ENCODE peak calls at places on chromosomes 6 and 20, in nine cellular contexts. One of them, this sample, is unnamed.

GRCh38 chr6:166754218-166755030 is 127.4 kb upstream of the RPS6KA2 start:
- DNase-seq in suprapubic skin: no peak
- DNase-seq in sigmoid colon: no peak
- DNase-seq in prostate gland: no peak
- DNase-seq in GM12878: no peak
- DNase-seq in HCT116: no peak
- DNase-seq in GM23338: no peak
- DNase-seq in breast epithelium: no peak
- DNase-seq in spleen: no peak
- DNase-seq in this sample: no peak

GRCh38 chr6:159127701-159128100 is 41.5 kb upstream of the FNDC1 start:
- DNase-seq in HCT116: no peak
- DNase-seq in prostate gland: no peak
- DNase-seq in spleen: no peak
- DNase-seq in GM12878: no peak
- DNase-seq in sigmoid colon: no peak
- DNase-seq in suprapubic skin: no peak
- DNase-seq in breast epithelium: no peak
- DNase-seq in GM23338: no peak
- DNase-seq in this sample: no peak

GRCh38 chr6:111750753-111751684 is 122.2 kb downstream of the FYN start:
- DNase-seq in spleen: no peak
- DNase-seq in prostate gland: no peak
- DNase-seq in breast epithelium: no peak
- DNase-seq in GM23338: peak; percentile 92
- DNase-seq in GM12878: no peak
- DNase-seq in sigmoid colon: no peak
- DNase-seq in suprapubic skin: no peak
- DNase-seq in HCT116: no peak
- DNase-seq in this sample: no peak

GRCh38 chr20:48717095-48717958 is 110.5 kb downstream of the PREX1 start:
- DNase-seq in GM23338: no peak
- DNase-seq in HCT116: no peak
- DNase-seq in prostate gland: no peak
- DNase-seq in GM12878: peak; percentile 67
- DNase-seq in spleen: no peak
- DNase-seq in breast epithelium: no peak
- DNase-seq in suprapubic skin: no peak
- DNase-seq in sigmoid colon: no peak
- DNase-seq in this sample: no peak

GRCh38 chr20:10463622-10464021 is 28.5 kb downstream of the SLX4IP start:
- DNase-seq in prostate gland: no peak
- DNase-seq in sigmoid colon: no peak
- DNase-seq in GM12878: no peak
- DNase-seq in GM23338: no peak
- DNase-seq in spleen: no peak
- DNase-seq in breast epithelium: no peak
- DNase-seq in HCT116: no peak
- DNase-seq in suprapubic skin: no peak
- DNase-seq in this sample: no peak

GRCh38 chr6:97189767-97190166 is 93.2 kb downstream of the MMS22L start:
- DNase-seq in spleen: no peak
- DNase-seq in HCT116: no peak
- DNase-seq in suprapubic skin: no peak
- DNase-seq in prostate gland: no peak
- DNase-seq in GM12878: no peak
- DNase-seq in GM23338: no peak
- DNase-seq in sigmoid colon: no peak
- DNase-seq in breast epithelium: no peak
- DNase-seq in this sample: peak; percentile 78

GRCh38 chr6:100281471-100281878 is 183.2 kb downstream of the SIM1 start:
- DNase-seq in GM23338: peak; percentile 74
- DNase-seq in suprapubic skin: no peak
- DNase-seq in prostate gland: no peak
- DNase-seq in HCT116: no peak
- DNase-seq in GM12878: no peak
- DNase-seq in breast epithelium: no peak
- DNase-seq in spleen: no peak
- DNase-seq in sigmoid colon: no peak
- DNase-seq in this sample: no peak

GRCh38 chr20:11581271-11581670 is 336.4 kb upstream of the BTBD3 start:
- DNase-seq in GM12878: no peak
- DNase-seq in HCT116: peak; percentile 22
- DNase-seq in GM23338: peak; percentile 74
- DNase-seq in prostate gland: no peak
- DNase-seq in suprapubic skin: no peak
- DNase-seq in spleen: no peak
- DNase-seq in sigmoid colon: no peak
- DNase-seq in breast epithelium: no peak
- DNase-seq in this sample: no peak

GRCh38 chr6:122798099-122798641 is 9.1 kb downstream of the SMPDL3A start:
- DNase-seq in suprapubic skin: no peak
- DNase-seq in spleen: no peak
- DNase-seq in prostate gland: peak; percentile 13
- DNase-seq in GM12878: no peak
- DNase-seq in HCT116: peak; percentile 83
- DNase-seq in breast epithelium: no peak
- DNase-seq in GM23338: no peak
- DNase-seq in sigmoid colon: no peak
- DNase-seq in this sample: no peak

GRCh38 chr20:38873050-38873581 is 53.1 kb upstream of the FAM83D start:
- DNase-seq in prostate gland: no peak
- DNase-seq in GM23338: no peak
- DNase-seq in GM12878: peak; percentile 91
- DNase-seq in spleen: peak; percentile 87
- DNase-seq in suprapubic skin: no peak
- DNase-seq in HCT116: no peak
- DNase-seq in sigmoid colon: no peak
- DNase-seq in breast epithelium: no peak
- DNase-seq in this sample: no peak

GRCh38 chr6:105789935-105790334 is 296.2 kb upstream of the PRDM1 start:
- DNase-seq in suprapubic skin: no peak
- DNase-seq in breast epithelium: no peak
- DNase-seq in HCT116: no peak
- DNase-seq in spleen: no peak
- DNase-seq in prostate gland: no peak
- DNase-seq in GM23338: no peak
- DNase-seq in GM12878: no peak
- DNase-seq in sigmoid colon: no peak
- DNase-seq in this sample: no peak

DNA sequence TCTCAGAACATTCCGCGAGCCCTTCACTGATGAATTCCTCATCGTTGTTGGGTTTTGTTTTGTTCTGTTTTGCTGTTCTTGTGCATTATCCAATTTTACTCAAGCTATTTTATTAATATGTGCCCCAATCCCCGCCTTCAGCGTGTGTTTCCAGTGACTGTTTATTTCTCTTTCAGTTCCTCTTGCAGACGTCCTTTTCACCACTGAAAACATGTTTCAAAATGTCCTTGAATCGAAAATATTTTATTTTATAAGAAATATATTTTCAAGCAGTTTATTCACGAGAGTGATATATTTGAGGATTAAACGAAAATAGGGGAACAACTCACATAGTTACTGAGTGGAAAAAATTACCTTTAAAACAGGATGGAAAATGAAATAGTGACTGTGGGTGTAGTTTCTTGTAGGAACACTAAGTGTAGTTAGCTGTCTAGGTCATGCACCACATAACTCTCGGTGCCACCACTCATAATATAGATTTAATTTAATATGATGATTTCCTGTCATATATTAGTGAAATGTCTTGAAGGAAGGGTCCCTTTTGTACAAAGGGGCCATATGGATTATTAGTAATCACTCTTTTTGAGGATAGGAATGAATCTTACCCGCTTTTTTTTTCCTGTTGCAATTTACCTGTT is 45.3 kb upstream of the HDDC2 start:
- DNase-seq in prostate gland: no peak
- DNase-seq in sigmoid colon: no peak
- DNase-seq in spleen: no peak
- DNase-seq in suprapubic skin: no peak
- DNase-seq in HCT116: no peak
- DNase-seq in breast epithelium: no peak
- DNase-seq in GM12878: peak; percentile 24
- DNase-seq in GM23338: no peak
- DNase-seq in this sample: no peak
- H3K4me3 ChIP-seq in prostate gland: no peak overlapping the region
- H3K4me3 ChIP-seq in sigmoid colon: no peak overlapping the region
- H3K4me3 ChIP-seq in spleen: no peak overlapping the region
- H3K4me3 ChIP-seq in suprapubic skin: no peak overlapping the region
- H3K4me3 ChIP-seq in HCT116: no peak overlapping the region
- H3K4me3 ChIP-seq in breast epithelium: no peak overlapping the region
- H3K4me3 ChIP-seq in GM12878: peak overlapping the region; percentile 57
- H3K4me3 ChIP-seq in GM23338: no peak overlapping the region
- H3K4me3 ChIP-seq in this sample: no peak overlapping the region

DNA sequence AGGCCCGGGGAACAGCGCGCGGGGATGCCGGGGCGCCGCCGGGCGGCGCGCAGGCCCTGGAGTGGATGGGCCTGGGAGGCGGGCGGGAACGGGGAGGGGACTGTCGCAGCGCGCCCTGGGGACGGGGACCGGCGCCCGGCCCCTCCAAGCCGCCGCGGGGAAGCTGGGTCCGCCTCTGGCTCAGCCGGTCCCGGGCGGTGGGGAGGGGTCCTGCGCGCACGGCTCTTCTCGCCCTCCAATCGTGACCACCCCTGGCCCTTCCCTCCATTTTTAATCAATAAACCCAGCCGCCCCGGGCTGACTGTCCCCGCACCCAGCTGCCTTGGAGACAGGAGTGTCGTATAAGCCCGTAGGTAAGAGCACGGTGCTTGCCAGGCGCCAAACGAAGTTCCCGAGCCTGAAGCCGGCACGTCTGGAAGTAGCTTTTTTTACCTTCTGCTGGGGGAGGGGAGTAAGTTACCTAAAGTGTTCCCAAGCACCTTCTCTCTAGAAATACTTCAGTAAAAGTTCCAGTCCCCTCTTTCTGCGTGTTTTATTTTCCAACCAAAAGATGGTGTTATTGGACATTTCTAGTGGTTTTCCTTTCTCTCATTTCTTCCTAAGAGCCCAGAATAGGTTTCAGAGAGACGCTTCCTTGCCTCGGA is 780 bp upstream of the TAF4 start:
- DNase-seq in HCT116: no peak
- DNase-seq in GM12878: no peak
- DNase-seq in suprapubic skin: no peak
- DNase-seq in breast epithelium: peak; percentile 23
- DNase-seq in GM23338: peak; percentile 87
- DNase-seq in sigmoid colon: no peak
- DNase-seq in prostate gland: peak; percentile 43
- DNase-seq in spleen: peak; percentile 91
- DNase-seq in this sample: no peak
- TF ChIP-seq POLR2AphosphoS5 in HCT116: peak; percentile 50
- TF ChIP-seq POLR2AphosphoS5 in GM12878: peak; percentile 34
- TF ChIP-seq POLR2AphosphoS5 in suprapubic skin: no peak
- TF ChIP-seq POLR2AphosphoS5 in breast epithelium: no peak
- TF ChIP-seq POLR2AphosphoS5 in GM23338: no peak
- TF ChIP-seq POLR2AphosphoS5 in sigmoid colon: no peak
- TF ChIP-seq POLR2AphosphoS5 in prostate gland: no peak
- TF ChIP-seq POLR2AphosphoS5 in spleen: no peak
- TF ChIP-seq POLR2AphosphoS5 in this sample: no peak

GRCh38 chr20:59825563-59825920 is 107.9 kb downstream of the SYCP2 start:
- DNase-seq in GM12878: no peak
- DNase-seq in breast epithelium: no peak
- DNase-seq in prostate gland: no peak
- DNase-seq in spleen: no peak
- DNase-seq in suprapubic skin: peak; percentile 59
- DNase-seq in GM23338: no peak
- DNase-seq in sigmoid colon: no peak
- DNase-seq in HCT116: no peak
- DNase-seq in this sample: no peak

GRCh38 chr20:59828478-59829414 is 104.7 kb downstream of the SYCP2 start:
- DNase-seq in suprapubic skin: no peak
- DNase-seq in prostate gland: no peak
- DNase-seq in spleen: peak; percentile 51
- DNase-seq in HCT116: no peak
- DNase-seq in sigmoid colon: peak; percentile 49
- DNase-seq in breast epithelium: no peak
- DNase-seq in GM12878: no peak
- DNase-seq in GM23338: no peak
- DNase-seq in this sample: no peak

GRCh38 chr20:59829415-59830106 is 103.9 kb downstream of the SYCP2 start:
- DNase-seq in HCT116: no peak
- DNase-seq in GM12878: no peak
- DNase-seq in spleen: peak; percentile 31
- DNase-seq in GM23338: no peak
- DNase-seq in suprapubic skin: peak; percentile 44
- DNase-seq in prostate gland: no peak
- DNase-seq in sigmoid colon: peak; percentile 51
- DNase-seq in breast epithelium: no peak
- DNase-seq in this sample: no peak

GRCh38 chr20:59825944-59826759 is 107.3 kb downstream of the SYCP2 start:
- DNase-seq in GM23338: no peak
- DNase-seq in breast epithelium: no peak
- DNase-seq in GM12878: no peak
- DNase-seq in spleen: peak; percentile 59
- DNase-seq in prostate gland: peak; percentile 71
- DNase-seq in suprapubic skin: peak; percentile 56
- DNase-seq in HCT116: no peak
- DNase-seq in sigmoid colon: no peak
- DNase-seq in this sample: no peak

DNA sequence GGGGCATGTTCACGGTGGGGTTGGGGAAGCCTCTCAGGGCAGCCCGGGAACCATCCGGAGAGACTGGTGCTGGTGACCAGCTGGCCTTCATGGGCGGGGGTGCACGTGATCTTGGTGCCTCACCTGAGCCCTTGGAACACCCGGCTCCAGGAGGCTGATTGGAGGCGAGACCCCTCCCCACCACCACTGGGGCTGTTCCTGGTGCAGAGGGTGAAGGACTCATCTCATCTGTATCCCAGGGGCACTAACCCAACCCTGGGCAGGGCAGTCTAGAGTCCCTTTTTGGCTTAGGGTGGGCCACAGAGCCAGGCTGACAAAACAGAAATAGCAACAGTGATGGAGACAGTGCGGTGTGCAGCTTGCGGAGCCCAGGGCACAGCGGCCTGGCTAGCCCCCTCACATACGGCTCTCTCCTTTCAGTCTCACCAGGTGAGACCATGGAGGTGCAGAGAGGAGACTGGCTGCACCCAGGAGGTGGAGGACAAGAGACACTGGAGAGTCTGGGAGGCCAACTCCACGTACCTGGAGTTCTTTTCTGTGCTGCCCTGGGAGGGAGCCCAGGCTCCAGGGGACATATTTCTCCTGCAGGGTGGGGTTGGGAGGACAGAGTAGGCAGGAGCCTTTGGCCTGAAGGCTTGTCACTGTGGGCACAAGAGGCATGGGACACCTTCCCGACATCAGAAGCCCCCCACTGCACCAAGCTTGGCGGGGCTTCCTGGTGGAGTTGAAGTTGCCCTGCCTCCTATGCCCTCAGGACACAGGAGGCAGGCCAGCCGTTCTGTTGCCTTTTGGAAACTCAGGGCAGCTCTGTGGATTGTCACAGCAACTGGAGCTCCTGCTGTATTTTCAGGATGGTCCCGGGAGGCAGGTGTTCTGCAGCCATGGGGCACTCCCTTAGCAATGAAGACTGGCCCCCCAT is 106.0 kb downstream of the SYCP2 start:
- DNase-seq in suprapubic skin: peak; percentile 74
- DNase-seq in breast epithelium: no peak
- DNase-seq in HCT116: no peak
- DNase-seq in spleen: peak; percentile 64
- DNase-seq in sigmoid colon: peak; percentile 37
- DNase-seq in GM12878: no peak
- DNase-seq in prostate gland: no peak
- DNase-seq in GM23338: no peak
- DNase-seq in this sample: no peak
- H3K27ac ChIP-seq in suprapubic skin: peak overlapping the region; percentile 84
- H3K27ac ChIP-seq in breast epithelium: no peak overlapping the region
- H3K27ac ChIP-seq in HCT116: no peak overlapping the region
- H3K27ac ChIP-seq in spleen: no peak overlapping the region
- H3K27ac ChIP-seq in sigmoid colon: no peak overlapping the region
- H3K27ac ChIP-seq in GM12878: no peak overlapping the region
- H3K27ac ChIP-seq in prostate gland: no peak overlapping the region
- H3K27ac ChIP-seq in GM23338: no peak overlapping the region
- H3K27ac ChIP-seq in this sample: no peak overlapping the region

GRCh38 chr6:28807682-28808280 is 116.0 kb downstream of the TRIM27 start:
- DNase-seq in HCT116: peak; percentile 75
- DNase-seq in breast epithelium: no peak
- DNase-seq in sigmoid colon: no peak
- DNase-seq in GM12878: no peak
- DNase-seq in suprapubic skin: no peak
- DNase-seq in GM23338: peak; percentile 90
- DNase-seq in spleen: no peak
- DNase-seq in prostate gland: no peak
- DNase-seq in this sample: no peak
- H3K4me3 ChIP-seq in HCT116: no peak overlapping the region
- H3K4me3 ChIP-seq in breast epithelium: no peak overlapping the region
- H3K4me3 ChIP-seq in sigmoid colon: no peak overlapping the region
- H3K4me3 ChIP-seq in GM12878: peak overlapping the region; percentile 23
- H3K4me3 ChIP-seq in suprapubic skin: no peak overlapping the region
- H3K4me3 ChIP-seq in GM23338: peak overlapping the region; percentile 52
- H3K4me3 ChIP-seq in spleen: no peak overlapping the region
- H3K4me3 ChIP-seq in prostate gland: no peak overlapping the region
- H3K4me3 ChIP-seq in this sample: peak overlapping the region; percentile 89

This sample was measured in SK-N-MC.